ENCODE peak calls at places on chromosomes 13 and 19, in nine cellular contexts. V, Y, L, H, G, R, I, Q and A are unnamed samples.

GRCh38 chr19:1355258-1355973 is 28.3 kb upstream of the NDUFS7 start:
- DNase-seq in Q (no peak), V (no peak), L (peak), G (peak), Y (peak), I (no peak), H (peak), R (no peak), A (peak)

GRCh38 chr13:67023088-67023893 is 206.8 kb downstream of the PCDH9 start:
- DNase-seq in V (no peak), R (no peak), L (peak), Q (peak), G (no peak), I (no peak), Y (peak), H (no peak), A (no peak)

GRCh38 chr19:32339988-32340874 is 5.2 kb upstream of the ZNF507 start:
- DNase-seq in H (peak), Y (peak), V (peak), R (peak), L (peak), G (peak), I (peak), Q (peak), A (peak)

GRCh38 chr19:52936958-52937334 is 13.7 kb upstream of the ZNF888 start:
- DNase-seq in L (no peak), Q (no peak), V (no peak), G (no peak), H (no peak), R (no peak), I (no peak), Y (no peak), A (no peak)

GRCh38 chr13:112106467-112107141 is 39.7 kb downstream of the SOX1 start:
- DNase-seq in Y (no peak), G (peak), Q (no peak), I (no peak), R (no peak), L (no peak), V (no peak), H (peak), A (peak)

GRCh38 chr13:64457976-64458375 is 2772.2 kb downstream of the PCDH9 start:
- DNase-seq in H (no peak), I (no peak), G (no peak), Y (peak), L (peak), V (no peak), R (no peak), Q (peak), A (no peak)

GRCh38 chr19:3210347-3211017 is 14.0 kb upstream of the CELF5 start:
- DNase-seq in I (peak), G (no peak), L (peak), V (no peak), Q (no peak), Y (no peak), R (peak), H (no peak), A (no peak)

GRCh38 chr13:98220188-98220765 is 43.2 kb upstream of the RNF113B start:
- DNase-seq in H (no peak), Q (no peak), V (no peak), G (no peak), L (no peak), R (no peak), Y (peak), I (no peak), A (no peak)

GRCh38 chr13:42474954-42475353 is 99.0 kb upstream of the TNFSF11 start:
- DNase-seq in G (no peak), R (no peak), H (no peak), Q (peak), L (no peak), Y (peak), V (no peak), I (no peak), A (no peak)

GRCh38 chr13:30739646-30740642 is 4.6 kb downstream of the ALOX5AP start:
- DNase-seq in V (no peak), I (peak), G (no peak), Y (peak), Q (peak), L (peak), H (no peak), R (peak), A (no peak)

GRCh38 chr13:64127856-64128255 is 2712.2 kb upstream of the PCDH20 start:
- DNase-seq in R (no peak), V (no peak), Q (no peak), L (no peak), Y (no peak), G (no peak), I (no peak), H (no peak), A (no peak)

GRCh38 chr19:48962029-48962848 is 2.9 kb upstream of the FTL start:
- DNase-seq in V (peak), Y (no peak), L (peak), I (no peak), R (no peak), G (no peak), Q (no peak), H (no peak), A (peak)

GRCh38 chr19:5424192-5424973 is 30.8 kb upstream of the ZNRF4 start:
- DNase-seq in L (no peak), H (no peak), G (peak), I (no peak), Y (no peak), R (no peak), Q (no peak), V (no peak), A (no peak)

GRCh38 chr13:43537124-43537523 is 249.6 kb downstream of the ENOX1 start:
- DNase-seq in G (no peak), Y (no peak), I (no peak), Q (peak), L (no peak), V (no peak), H (no peak), R (no peak), A (no peak)

GRCh38 chr13:106836186-106836802 is 268.4 kb upstream of the ARGLU1 start:
- DNase-seq in Q (no peak), H (no peak), V (no peak), Y (no peak), G (no peak), R (no peak), I (no peak), L (no peak), A (no peak)

GRCh38 chr13:82330499-82330898 is 1551.8 kb downstream of the SLITRK1 start:
- DNase-seq in I (no peak), R (no peak), Q (no peak), L (no peak), Y (no peak), G (no peak), H (no peak), V (no peak), A (no peak)

GRCh38 chr13:85896516-85897450 is 97.6 kb upstream of the SLITRK6 start:
- DNase-seq in G (no peak), L (no peak), Q (peak), V (no peak), H (no peak), R (no peak), Y (no peak), I (no peak), A (no peak)

GRCh38 chr13:105969761-105970160 is 565.7 kb downstream of the EFNB2 start:
- DNase-seq in I (no peak), H (no peak), L (no peak), Y (peak), R (no peak), G (no peak), V (no peak), Q (no peak), A (no peak)

GRCh38 chr13:109330941-109331340 is 455.4 kb downstream of the IRS2 start:
- DNase-seq in L (peak), Y (peak), R (no peak), G (no peak), V (no peak), I (no peak), Q (peak), H (no peak), A (no peak)

GRCh38 chr19:5949792-5950305 is 28.1 kb downstream of the RANBP3 start:
- DNase-seq in I (peak), G (peak), H (no peak), V (peak), L (no peak), R (peak), Q (no peak), Y (no peak), A (no peak)

GRCh38 chr13:51370116-51370515 is 30.6 kb downstream of the SERPINE3 start:
- DNase-seq in R (no peak), I (no peak), L (peak), Y (no peak), Q (peak), G (no peak), H (no peak), V (no peak), A (no peak)

GRCh38 chr13:48783831-48784230 is 130.1 kb downstream of the CYSLTR2 start:
- DNase-seq in V (no peak), R (no peak), H (no peak), G (no peak), L (no peak), I (no peak), Q (no peak), Y (no peak), A (no peak)

GRCh38 chr13:42548731-42549554 is 25.0 kb upstream of the TNFSF11 start:
- DNase-seq in V (no peak), I (no peak), Y (peak), H (no peak), Q (no peak), G (no peak), R (no peak), L (no peak), A (peak)

GRCh38 chr19:41657157-41657556 is 30.3 kb upstream of the CEACAM4 start:
- DNase-seq in R (peak), I (no peak), H (no peak), Q (no peak), L (no peak), G (no peak), Y (no peak), V (no peak), A (no peak)

GRCh38 chr13:36736119-36736726 is 62.4 kb downstream of the SERTM1 start:
- DNase-seq in V (no peak), H (peak), L (peak), I (no peak), R (peak), Q (peak), G (no peak), Y (peak), A (peak)

GRCh38 chr19:14146789-14147216 is 10.4 kb upstream of the ASF1B start:
- DNase-seq in H (no peak), V (no peak), R (no peak), G (no peak), I (no peak), Q (peak), L (peak), Y (peak), A (no peak)

GRCh38 chr13:104314926-104315535 is 1248.8 kb upstream of the SLC10A2 start:
- DNase-seq in Q (peak), L (no peak), G (no peak), I (no peak), V (no peak), H (no peak), Y (peak), R (no peak), A (no peak)

GRCh38 chr13:102122147-102122546 is 279.7 kb downstream of the FGF14 start:
- DNase-seq in I (no peak), H (no peak), Y (no peak), G (no peak), R (no peak), V (no peak), L (no peak), Q (no peak), A (no peak)

GRCh38 chr19:13100031-13100588 is 2.5 kb downstream of the LYL1 start:
- DNase-seq in L (no peak), V (no peak), G (no peak), Q (no peak), H (no peak), I (peak), R (peak), Y (peak), A (no peak)

GRCh38 chr19:3458595-3459284 is 21.6 kb downstream of the SMIM24 start:
- DNase-seq in H (peak), L (peak), Y (peak), I (no peak), R (no peak), Q (peak), G (no peak), V (no peak), A (no peak)

GRCh38 chr13:23992722-23993438 is 95.6 kb upstream of the C1QTNF9B start:
- DNase-seq in H (peak), G (peak), Y (no peak), Q (no peak), L (no peak), I (no peak), V (no peak), R (no peak), A (peak)

GRCh38 chr13:33405371-33405770 is 119.8 kb upstream of the STARD13 start:
- DNase-seq in I (no peak), H (no peak), L (no peak), R (no peak), Y (no peak), V (no peak), G (no peak), Q (no peak), A (no peak)

GRCh38 chr13:71864094-71864980 is 2.7 kb downstream of the DACH1 start:
- DNase-seq in L (no peak), H (no peak), Y (peak), R (no peak), V (peak), Q (no peak), G (peak), I (no peak), A (no peak)

GRCh38 chr13:41670873-41671443 is 213.6 kb downstream of the RGCC start:
- DNase-seq in G (no peak), V (no peak), Y (peak), R (no peak), L (no peak), I (no peak), H (peak), Q (no peak), A (peak)

GRCh38 chr19:38733493-38734175 is 10.6 kb downstream of the CAPN12 start:
- DNase-seq in L (peak), Y (no peak), Q (no peak), R (no peak), I (no peak), G (peak), H (no peak), V (peak), A (no peak)

GRCh38 chr13:53032849-53033248 is 4.2 kb downstream of the OLFM4 start:
- DNase-seq in Q (no peak), G (no peak), H (no peak), L (no peak), R (no peak), I (no peak), Y (no peak), V (no peak), A (no peak)

GRCh38 chr19:9039728-9040127 is 29.5 kb upstream of the MUC16 start:
- DNase-seq in H (no peak), Y (no peak), Q (no peak), L (no peak), I (no peak), G (no peak), R (no peak), V (no peak), A (no peak)